ENCODE peak calls at places on chromosomes 6 and 20, in seven cellular contexts. One of them, this sample, is unnamed.

GRCh38 chr20:18705490-18705889 is 108.1 kb upstream of the SCP2D1 start:
- DNase-seq in cardiac muscle cell: no peak
- DNase-seq in pancreas: no peak
- DNase-seq in bronchial epithelial cell: no peak
- DNase-seq in heart right ventricle: no peak
- DNase-seq in fibroblast of pulmonary artery: peak; percentile 71
- DNase-seq in tibial nerve: no peak
- DNase-seq in this sample: peak; percentile 62

GRCh38 chr6:7000825-7001777 is 106.7 kb upstream of the RREB1 start:
- DNase-seq in cardiac muscle cell: no peak
- DNase-seq in pancreas: no peak
- DNase-seq in bronchial epithelial cell: no peak
- DNase-seq in heart right ventricle: no peak
- DNase-seq in fibroblast of pulmonary artery: no peak
- DNase-seq in tibial nerve: no peak
- DNase-seq in this sample: no peak

GRCh38 chr6:69894578-69895347 is 28.4 kb downstream of the COL19A1 start:
- DNase-seq in cardiac muscle cell: no peak
- DNase-seq in pancreas: no peak
- DNase-seq in bronchial epithelial cell: peak; percentile 94
- DNase-seq in heart right ventricle: no peak
- DNase-seq in fibroblast of pulmonary artery: peak; percentile 77
- DNase-seq in tibial nerve: no peak
- DNase-seq in this sample: peak; percentile 76

GRCh38 chr6:15479761-15480160 is 183.1 kb downstream of the DTNBP1 start:
- DNase-seq in cardiac muscle cell: no peak
- DNase-seq in pancreas: no peak
- DNase-seq in bronchial epithelial cell: peak; percentile 93
- DNase-seq in heart right ventricle: peak; percentile 57
- DNase-seq in fibroblast of pulmonary artery: no peak
- DNase-seq in tibial nerve: no peak
- DNase-seq in this sample: no peak

GRCh38 chr6:106547556-106547955 is 81.7 kb downstream of the RTN4IP1 start:
- DNase-seq in cardiac muscle cell: no peak
- DNase-seq in pancreas: no peak
- DNase-seq in bronchial epithelial cell: no peak
- DNase-seq in heart right ventricle: no peak
- DNase-seq in fibroblast of pulmonary artery: no peak
- DNase-seq in tibial nerve: no peak
- DNase-seq in this sample: no peak

GRCh38 chr6:3799731-3800130 is 48.2 kb upstream of the PXDC1 start:
- DNase-seq in cardiac muscle cell: no peak
- DNase-seq in pancreas: no peak
- DNase-seq in bronchial epithelial cell: no peak
- DNase-seq in heart right ventricle: no peak
- DNase-seq in fibroblast of pulmonary artery: no peak
- DNase-seq in tibial nerve: no peak
- DNase-seq in this sample: no peak

GRCh38 chr6:28218312-28219248 is 6.5 kb upstream of the ZSCAN9 start:
- DNase-seq in cardiac muscle cell: peak; percentile 72
- DNase-seq in pancreas: peak; percentile 59
- DNase-seq in bronchial epithelial cell: no peak
- DNase-seq in heart right ventricle: peak; percentile 85
- DNase-seq in fibroblast of pulmonary artery: peak; percentile 67
- DNase-seq in tibial nerve: peak; percentile 30
- DNase-seq in this sample: peak; percentile 51

GRCh38 chr6:152642578-152643375 is 5.6 kb upstream of the SYNE1 start:
- DNase-seq in cardiac muscle cell: peak; percentile 77
- DNase-seq in pancreas: peak; percentile 33
- DNase-seq in bronchial epithelial cell: peak; percentile 71
- DNase-seq in heart right ventricle: peak; percentile 73
- DNase-seq in fibroblast of pulmonary artery: peak; percentile 73
- DNase-seq in tibial nerve: no peak
- DNase-seq in this sample: peak; percentile 60

GRCh38 chr6:7148100-7148822 is 40.5 kb downstream of the RREB1 start:
- DNase-seq in cardiac muscle cell: no peak
- DNase-seq in pancreas: no peak
- DNase-seq in bronchial epithelial cell: peak; percentile 94
- DNase-seq in heart right ventricle: no peak
- DNase-seq in fibroblast of pulmonary artery: no peak
- DNase-seq in tibial nerve: no peak
- DNase-seq in this sample: peak; percentile 25

GRCh38 chr20:24668384-24668702 is 198.9 kb downstream of the SYNDIG1 start:
- DNase-seq in cardiac muscle cell: no peak
- DNase-seq in pancreas: no peak
- DNase-seq in bronchial epithelial cell: no peak
- DNase-seq in heart right ventricle: no peak
- DNase-seq in fibroblast of pulmonary artery: no peak
- DNase-seq in tibial nerve: no peak
- DNase-seq in this sample: no peak

GRCh38 chr20:51388227-51388626 is 154.3 kb downstream of the NFATC2 start:
- DNase-seq in cardiac muscle cell: no peak
- DNase-seq in pancreas: no peak
- DNase-seq in bronchial epithelial cell: peak; percentile 87
- DNase-seq in heart right ventricle: no peak
- DNase-seq in fibroblast of pulmonary artery: peak; percentile 26
- DNase-seq in tibial nerve: no peak
- DNase-seq in this sample: peak; percentile 20

GRCh38 chr6:52020961-52021570 is 66.3 kb downstream of the PKHD1 start:
- DNase-seq in cardiac muscle cell: peak; percentile 42
- DNase-seq in pancreas: no peak
- DNase-seq in bronchial epithelial cell: peak; percentile 30
- DNase-seq in heart right ventricle: no peak
- DNase-seq in fibroblast of pulmonary artery: peak; percentile 52
- DNase-seq in tibial nerve: no peak
- DNase-seq in this sample: peak; percentile 52

GRCh38 chr6:41878246-41878645 is 16.9 kb downstream of the USP49 start:
- DNase-seq in cardiac muscle cell: no peak
- DNase-seq in pancreas: no peak
- DNase-seq in bronchial epithelial cell: peak; percentile 6
- DNase-seq in heart right ventricle: no peak
- DNase-seq in fibroblast of pulmonary artery: peak; percentile 56
- DNase-seq in tibial nerve: no peak
- DNase-seq in this sample: peak; percentile 52

GRCh38 chr20:35972445-35972844 is 4.1 kb downstream of the CNBD2 start:
- DNase-seq in cardiac muscle cell: no peak
- DNase-seq in pancreas: no peak
- DNase-seq in bronchial epithelial cell: no peak
- DNase-seq in heart right ventricle: no peak
- DNase-seq in fibroblast of pulmonary artery: no peak
- DNase-seq in tibial nerve: no peak
- DNase-seq in this sample: no peak

GRCh38 chr6:411402-412145 is 20.0 kb downstream of the IRF4 start:
- DNase-seq in cardiac muscle cell: no peak
- DNase-seq in pancreas: no peak
- DNase-seq in bronchial epithelial cell: peak; percentile 23
- DNase-seq in heart right ventricle: no peak
- DNase-seq in fibroblast of pulmonary artery: no peak
- DNase-seq in tibial nerve: no peak
- DNase-seq in this sample: no peak

GRCh38 chr6:122772724-122773123 is 6.8 kb upstream of the FABP7 start:
- DNase-seq in cardiac muscle cell: no peak
- DNase-seq in pancreas: no peak
- DNase-seq in bronchial epithelial cell: peak; percentile 72
- DNase-seq in heart right ventricle: no peak
- DNase-seq in fibroblast of pulmonary artery: no peak
- DNase-seq in tibial nerve: no peak
- DNase-seq in this sample: no peak

GRCh38 chr6:122778961-122779671 is 400 bp upstream of the FABP7 start:
- DNase-seq in cardiac muscle cell: peak; percentile 67
- DNase-seq in pancreas: no peak
- DNase-seq in bronchial epithelial cell: no peak
- DNase-seq in heart right ventricle: no peak
- DNase-seq in fibroblast of pulmonary artery: no peak
- DNase-seq in tibial nerve: no peak
- DNase-seq in this sample: no peak

GRCh38 chr6:143674466-143675114 is 3.2 kb upstream of the PHACTR2 start:
- DNase-seq in cardiac muscle cell: no peak
- DNase-seq in pancreas: no peak
- DNase-seq in bronchial epithelial cell: no peak
- DNase-seq in heart right ventricle: peak; percentile 15
- DNase-seq in fibroblast of pulmonary artery: no peak
- DNase-seq in tibial nerve: no peak
- DNase-seq in this sample: peak; percentile 44

GRCh38 chr6:41597246-41598000 is 40.8 kb upstream of the MDFI start:
- DNase-seq in cardiac muscle cell: no peak
- DNase-seq in pancreas: no peak
- DNase-seq in bronchial epithelial cell: no peak
- DNase-seq in heart right ventricle: no peak
- DNase-seq in fibroblast of pulmonary artery: no peak
- DNase-seq in tibial nerve: no peak
- DNase-seq in this sample: no peak

GRCh38 chr6:77979204-77979603 is 326.4 kb downstream of the MEI4 start:
- DNase-seq in cardiac muscle cell: no peak
- DNase-seq in pancreas: no peak
- DNase-seq in bronchial epithelial cell: no peak
- DNase-seq in heart right ventricle: no peak
- DNase-seq in fibroblast of pulmonary artery: no peak
- DNase-seq in tibial nerve: no peak
- DNase-seq in this sample: no peak

GRCh38 chr20:25226433-25227316 is 21.2 kb upstream of the PYGB start:
- DNase-seq in cardiac muscle cell: no peak
- DNase-seq in pancreas: peak; percentile 29
- DNase-seq in bronchial epithelial cell: no peak
- DNase-seq in heart right ventricle: peak; percentile 84
- DNase-seq in fibroblast of pulmonary artery: no peak
- DNase-seq in tibial nerve: no peak
- DNase-seq in this sample: no peak

GRCh38 chr6:147382945-147383554 is 125.4 kb upstream of the SAMD5 start:
- DNase-seq in cardiac muscle cell: peak; percentile 37
- DNase-seq in pancreas: no peak
- DNase-seq in bronchial epithelial cell: peak; percentile 34
- DNase-seq in heart right ventricle: no peak
- DNase-seq in fibroblast of pulmonary artery: peak; percentile 69
- DNase-seq in tibial nerve: no peak
- DNase-seq in this sample: peak; percentile 61

GRCh38 chr6:139369568-139370046 is 4.8 kb downstream of the CITED2 start:
- DNase-seq in cardiac muscle cell: peak; percentile 77
- DNase-seq in pancreas: no peak
- DNase-seq in bronchial epithelial cell: peak; percentile 44
- DNase-seq in heart right ventricle: no peak
- DNase-seq in fibroblast of pulmonary artery: peak; percentile 80
- DNase-seq in tibial nerve: no peak
- DNase-seq in this sample: peak; percentile 83

GRCh38 chr6:72894091-72894490 is 272.2 kb downstream of the KCNQ5 start:
- DNase-seq in cardiac muscle cell: no peak
- DNase-seq in pancreas: no peak
- DNase-seq in bronchial epithelial cell: peak; percentile 82
- DNase-seq in heart right ventricle: no peak
- DNase-seq in fibroblast of pulmonary artery: no peak
- DNase-seq in tibial nerve: no peak
- DNase-seq in this sample: no peak

GRCh38 chr20:56833427-56833826 is 204.3 kb downstream of the TFAP2C start:
- DNase-seq in cardiac muscle cell: no peak
- DNase-seq in pancreas: no peak
- DNase-seq in bronchial epithelial cell: no peak
- DNase-seq in heart right ventricle: no peak
- DNase-seq in fibroblast of pulmonary artery: no peak
- DNase-seq in tibial nerve: no peak
- DNase-seq in this sample: no peak

GRCh38 chr6:146857960-146858308 is 259.2 kb downstream of the ADGB start:
- DNase-seq in cardiac muscle cell: peak; percentile 18
- DNase-seq in pancreas: no peak
- DNase-seq in bronchial epithelial cell: no peak
- DNase-seq in heart right ventricle: no peak
- DNase-seq in fibroblast of pulmonary artery: no peak
- DNase-seq in tibial nerve: no peak
- DNase-seq in this sample: no peak

GRCh38 chr6:112357801-112358200 is 10.7 kb downstream of the RFPL4B start:
- DNase-seq in cardiac muscle cell: no peak
- DNase-seq in pancreas: no peak
- DNase-seq in bronchial epithelial cell: peak; percentile 60
- DNase-seq in heart right ventricle: no peak
- DNase-seq in fibroblast of pulmonary artery: peak; percentile 73
- DNase-seq in tibial nerve: no peak
- DNase-seq in this sample: peak; percentile 66

GRCh38 chr6:3876131-3876530 is 27.0 kb downstream of the FAM50B start:
- DNase-seq in cardiac muscle cell: no peak
- DNase-seq in pancreas: no peak
- DNase-seq in bronchial epithelial cell: no peak
- DNase-seq in heart right ventricle: peak; percentile 24
- DNase-seq in fibroblast of pulmonary artery: peak; percentile 87
- DNase-seq in tibial nerve: peak; percentile 31
- DNase-seq in this sample: peak; percentile 50

GRCh38 chr6:15439410-15440022 is 193.6 kb downstream of the JARID2 start:
- DNase-seq in cardiac muscle cell: no peak
- DNase-seq in pancreas: no peak
- DNase-seq in bronchial epithelial cell: no peak
- DNase-seq in heart right ventricle: no peak
- DNase-seq in fibroblast of pulmonary artery: no peak
- DNase-seq in tibial nerve: no peak
- DNase-seq in this sample: no peak

GRCh38 chr6:21592953-21593352 is 598 bp upstream of the SOX4 start:
- DNase-seq in cardiac muscle cell: no peak
- DNase-seq in pancreas: no peak
- DNase-seq in bronchial epithelial cell: no peak
- DNase-seq in heart right ventricle: no peak
- DNase-seq in fibroblast of pulmonary artery: no peak
- DNase-seq in tibial nerve: no peak
- DNase-seq in this sample: no peak

GRCh38 chr6:35297541-35298481 is at the start of gene DEF6:
- DNase-seq in cardiac muscle cell: peak; percentile 93
- DNase-seq in pancreas: peak; percentile 83
- DNase-seq in bronchial epithelial cell: peak; percentile 91
- DNase-seq in heart right ventricle: peak; percentile 73
- DNase-seq in fibroblast of pulmonary artery: peak; percentile 87
- DNase-seq in tibial nerve: peak; percentile 28
- DNase-seq in this sample: peak; percentile 69
- H3K4me3 ChIP-seq in cardiac muscle cell: peak within 1 kb of the TSS; percentile 5
- H3K4me3 ChIP-seq in pancreas: peak within 1 kb of the TSS; percentile 47
- H3K4me3 ChIP-seq in bronchial epithelial cell: peak within 1 kb of the TSS; percentile 57
- H3K4me3 ChIP-seq in heart right ventricle: peak within 1 kb of the TSS; percentile 16
- H3K4me3 ChIP-seq in fibroblast of pulmonary artery: peak within 1 kb of the TSS; percentile 19
- H3K4me3 ChIP-seq in tibial nerve: no peak within 1 kb of the TSS
- H3K4me3 ChIP-seq in this sample: peak within 1 kb of the TSS; percentile 41

GRCh38 chr20:63934271-63935068 is 21.7 kb downstream of the UCKL1 start:
- DNase-seq in cardiac muscle cell: peak; percentile 49
- DNase-seq in pancreas: no peak
- DNase-seq in bronchial epithelial cell: no peak
- DNase-seq in heart right ventricle: no peak
- DNase-seq in fibroblast of pulmonary artery: no peak
- DNase-seq in tibial nerve: no peak
- DNase-seq in this sample: no peak
- TF ChIP-seq CTCF in cardiac muscle cell: peak; percentile 31
- TF ChIP-seq CTCF in pancreas: no peak
- TF ChIP-seq CTCF in bronchial epithelial cell: peak; percentile 42
- TF ChIP-seq CTCF in heart right ventricle: peak; percentile 33
- TF ChIP-seq CTCF in fibroblast of pulmonary artery: peak; percentile 32
- TF ChIP-seq CTCF in tibial nerve: no peak
- TF ChIP-seq CTCF in this sample: peak; percentile 33

GRCh38 chr20:6595704-6596103 is 171.8 kb upstream of the BMP2 start:
- DNase-seq in cardiac muscle cell: peak; percentile 35
- DNase-seq in pancreas: no peak
- DNase-seq in bronchial epithelial cell: no peak
- DNase-seq in heart right ventricle: no peak
- DNase-seq in fibroblast of pulmonary artery: peak; percentile 71
- DNase-seq in tibial nerve: no peak
- DNase-seq in this sample: peak; percentile 76
- H3K4me3 ChIP-seq in cardiac muscle cell: no peak overlapping the region
- H3K4me3 ChIP-seq in pancreas: no peak overlapping the region
- H3K4me3 ChIP-seq in bronchial epithelial cell: no peak overlapping the region
- H3K4me3 ChIP-seq in heart right ventricle: no peak overlapping the region
- H3K4me3 ChIP-seq in fibroblast of pulmonary artery: peak overlapping the region; percentile 4
- H3K4me3 ChIP-seq in tibial nerve: no peak overlapping the region
- H3K4me3 ChIP-seq in this sample: no peak overlapping the region

GRCh38 chr6:108497883-108498282 is 62.8 kb upstream of the FOXO3 start:
- DNase-seq in cardiac muscle cell: peak; percentile 48
- DNase-seq in pancreas: peak; percentile 7
- DNase-seq in bronchial epithelial cell: peak; percentile 52
- DNase-seq in heart right ventricle: peak; percentile 9
- DNase-seq in fibroblast of pulmonary artery: peak; percentile 72
- DNase-seq in tibial nerve: no peak
- DNase-seq in this sample: peak; percentile 53
- TF ChIP-seq CTCF in cardiac muscle cell: peak; percentile 68
- TF ChIP-seq CTCF in pancreas: peak; percentile 27
- TF ChIP-seq CTCF in bronchial epithelial cell: peak; percentile 64
- TF ChIP-seq CTCF in heart right ventricle: peak; percentile 26
- TF ChIP-seq CTCF in fibroblast of pulmonary artery: peak; percentile 80
- TF ChIP-seq CTCF in tibial nerve: peak; percentile 17
- TF ChIP-seq CTCF in this sample: peak; percentile 76